ENCODE peak calls at places on chromosomes 6 and 20, in four cellular contexts. S, B, W and H are unnamed samples.

GRCh38 chr20:46838002-46838401 is 56.6 kb upstream of the EYA2 start:
- DNase-seq in S (no peak), B (no peak), W (no peak), H (no peak)

GRCh38 chr6:131949909-131950766 is 1.0 kb downstream of the CCN2 start:
- DNase-seq in S (peak), B (peak), W (peak), H (peak)

GRCh38 chr6:34235605-34236422 is 859 bp upstream of the HMGA1 start:
- DNase-seq in S (no peak), B (peak), W (peak), H (peak)

GRCh38 chr6:41464481-41464880 is 81.7 kb upstream of the FOXP4 start:
- DNase-seq in S (no peak), B (no peak), W (peak), H (no peak)

GRCh38 chr20:63969851-63970713 is at the start of gene ZNF512B:
- DNase-seq in S (peak), B (peak), W (peak), H (peak)

GRCh38 chr6:97437087-97437486 is 154.1 kb upstream of the MMS22L start:
- DNase-seq in S (no peak), B (no peak), W (no peak), H (no peak)

GRCh38 chr6:6599468-6599873 is 11.0 kb downstream of the LY86 start:
- DNase-seq in S (no peak), B (no peak), W (no peak), H (no peak)

GRCh38 chr6:5084787-5085637 is at the start of gene PPP1R3G:
- DNase-seq in S (no peak), B (peak), W (peak), H (peak)

GRCh38 chr6:165835410-165835851 is 172.4 kb upstream of the PDE10A start:
- DNase-seq in S (no peak), B (no peak), W (no peak), H (no peak)

GRCh38 chr6:42879372-42880239 is at the start of gene RPL7L1:
- DNase-seq in S (peak), B (peak), W (peak), H (peak)
- TF ChIP-seq CTCF in S (no peak), B (peak), W (peak), H (peak)

DNA sequence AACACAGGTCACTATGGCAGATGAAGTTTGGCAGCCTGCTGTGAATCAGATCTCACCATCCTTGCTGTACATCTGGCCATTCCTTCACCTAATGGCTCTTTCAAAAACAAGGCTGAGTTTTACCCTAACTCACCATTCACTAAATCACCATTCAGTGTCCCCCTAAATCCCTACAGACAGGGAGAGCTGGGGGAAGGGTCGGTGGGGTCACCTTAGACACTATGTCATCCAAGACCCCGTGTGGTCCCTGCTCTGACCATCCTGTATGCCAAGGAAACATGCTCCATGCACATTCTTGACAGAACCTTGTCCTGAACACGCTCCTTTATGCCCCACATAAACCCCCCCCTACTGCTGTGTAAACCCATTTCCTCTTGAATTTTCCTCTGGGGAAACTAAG is 31.8 kb upstream of the IL17A start:
- DNase-seq in S (no peak), B (no peak), W (no peak), H (no peak)
- TF ChIP-seq CTCF in S (no peak), B (no peak), W (no peak), H (no peak)

GRCh38 chr20:36880741-36881250 is 4.9 kb downstream of the TLDC2 start:
- DNase-seq in S (no peak), B (no peak), W (no peak), H (no peak)

GRCh38 chr20:36883972-36884535 is 8.1 kb downstream of the TLDC2 start:
- DNase-seq in S (no peak), B (no peak), W (no peak), H (no peak)

GRCh38 chr20:36881331-36881730 is 5.4 kb downstream of the TLDC2 start:
- DNase-seq in S (no peak), B (no peak), W (no peak), H (no peak)

GRCh38 chr20:36878913-36879312 is 3.0 kb downstream of the TLDC2 start:
- DNase-seq in S (no peak), B (no peak), W (no peak), H (no peak)

DNA sequence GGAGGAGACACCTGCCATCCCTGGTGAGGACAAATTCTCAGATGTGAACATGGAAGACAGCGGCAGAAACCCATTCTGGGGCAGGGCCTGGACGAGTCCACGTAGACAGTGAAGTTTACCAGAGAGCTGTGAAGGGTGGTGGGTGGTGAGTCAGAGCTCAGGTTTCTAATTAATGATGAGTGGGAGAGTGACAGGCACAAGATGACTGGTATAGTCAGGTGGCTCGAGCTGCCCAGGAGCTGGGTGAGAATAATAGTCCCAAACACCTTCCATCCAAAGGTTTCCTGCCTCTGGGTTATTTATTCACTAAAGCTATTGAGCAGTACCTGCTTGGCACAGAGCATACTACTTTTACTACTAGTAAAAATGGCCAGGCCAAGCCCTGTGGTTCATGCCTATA is 6.0 kb downstream of the TLDC2 start:
- DNase-seq in S (no peak), B (no peak), W (no peak), H (no peak)
- TF ChIP-seq CTCF in S (no peak), B (no peak), W (no peak), H (no peak)

GRCh38 chr6:148573922-148574321 is 172.9 kb upstream of the UST start:
- DNase-seq in S (no peak), B (no peak), W (no peak), H (no peak)

GRCh38 chr6:148577687-148578488 is 168.9 kb upstream of the UST start:
- DNase-seq in S (no peak), B (peak), W (peak), H (peak)

GRCh38 chr6:148578837-148579236 is 168.0 kb upstream of the UST start:
- DNase-seq in S (no peak), B (no peak), W (no peak), H (no peak)

GRCh38 chr6:148580442-148580841 is 166.4 kb upstream of the UST start:
- DNase-seq in S (no peak), B (no peak), W (no peak), H (no peak)

DNA sequence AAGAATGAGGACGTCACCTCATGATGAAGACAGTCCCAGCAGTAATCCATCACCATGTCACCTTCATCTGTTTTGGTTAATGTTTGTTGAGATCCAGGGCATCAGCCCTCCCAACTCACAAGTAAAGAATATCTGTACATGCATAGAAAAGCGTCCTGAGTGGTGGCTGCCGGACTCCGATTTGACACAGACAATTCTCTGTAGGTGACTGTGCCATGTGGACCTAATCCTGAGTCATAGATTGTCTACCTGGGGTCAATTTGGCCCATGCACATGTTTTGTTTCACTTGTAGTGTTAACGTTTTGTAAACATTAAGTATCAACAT is 168.4 kb upstream of the UST start:
- DNase-seq in S (no peak), B (no peak), W (no peak), H (no peak)
- TF ChIP-seq CTCF in S (no peak), B (no peak), W (no peak), H (no peak)

DNA sequence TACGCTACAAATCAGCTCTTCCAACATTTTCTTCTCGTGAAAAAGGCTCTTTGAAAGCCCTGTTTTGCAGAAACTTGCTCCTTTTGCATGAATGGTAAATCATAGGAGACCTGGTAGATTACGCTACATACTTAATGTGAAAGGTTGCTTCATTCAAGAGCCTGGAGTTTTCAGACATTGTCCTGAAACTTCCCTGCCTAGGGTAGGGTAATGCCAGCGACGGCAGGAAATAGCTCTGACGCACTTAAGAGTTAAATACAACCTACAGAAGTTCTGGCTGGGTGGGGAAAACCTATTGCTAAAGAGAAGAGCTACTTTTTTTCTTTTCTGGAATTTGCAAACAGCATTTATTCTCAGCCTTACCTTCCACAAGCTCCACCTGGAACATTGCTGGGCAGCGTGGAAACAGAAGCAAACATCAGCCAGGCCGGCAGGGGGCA is 144.5 kb downstream of the LPA start:
- DNase-seq in S (no peak), B (no peak), W (no peak), H (no peak)
- TF ChIP-seq CTCF in S (peak), B (peak), W (peak), H (peak)

GRCh38 chr6:140082867-140083297 is 708.4 kb upstream of the CITED2 start:
- DNase-seq in S (no peak), B (no peak), W (no peak), H (no peak)
- TF ChIP-seq CTCF in S (no peak), B (no peak), W (no peak), H (no peak)

DNA sequence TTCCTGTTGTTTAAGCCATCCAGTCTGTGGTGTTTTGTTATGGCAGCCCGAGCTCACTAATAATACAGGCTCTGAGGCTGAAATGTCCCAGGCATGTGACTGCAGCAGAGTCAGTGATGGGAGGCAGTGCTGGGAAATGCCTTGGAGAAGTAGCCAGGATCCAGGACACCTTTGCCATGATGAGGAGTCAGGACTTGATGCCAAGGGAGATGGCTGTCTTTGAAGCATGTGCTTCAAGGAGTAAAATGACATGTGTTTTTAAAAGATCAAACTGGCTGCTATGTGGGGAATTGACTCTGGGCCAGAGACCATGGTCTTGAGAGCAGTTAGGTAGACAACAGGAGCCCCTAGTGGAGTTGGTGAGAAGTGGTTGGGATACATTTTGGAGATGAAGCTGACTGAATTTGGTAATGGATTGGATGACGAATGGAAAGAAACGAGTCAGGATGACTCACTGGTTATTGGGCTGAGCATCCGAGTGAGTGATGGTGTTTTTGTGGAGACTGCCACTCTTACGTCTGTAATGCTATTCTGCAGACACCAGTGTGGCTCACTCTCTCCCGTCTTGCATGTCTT is 322.2 kb downstream of the PLCB1 start:
- DNase-seq in S (no peak), B (no peak), W (no peak), H (no peak)
- TF ChIP-seq CTCF in S (no peak), B (peak), W (peak), H (peak)

DNA sequence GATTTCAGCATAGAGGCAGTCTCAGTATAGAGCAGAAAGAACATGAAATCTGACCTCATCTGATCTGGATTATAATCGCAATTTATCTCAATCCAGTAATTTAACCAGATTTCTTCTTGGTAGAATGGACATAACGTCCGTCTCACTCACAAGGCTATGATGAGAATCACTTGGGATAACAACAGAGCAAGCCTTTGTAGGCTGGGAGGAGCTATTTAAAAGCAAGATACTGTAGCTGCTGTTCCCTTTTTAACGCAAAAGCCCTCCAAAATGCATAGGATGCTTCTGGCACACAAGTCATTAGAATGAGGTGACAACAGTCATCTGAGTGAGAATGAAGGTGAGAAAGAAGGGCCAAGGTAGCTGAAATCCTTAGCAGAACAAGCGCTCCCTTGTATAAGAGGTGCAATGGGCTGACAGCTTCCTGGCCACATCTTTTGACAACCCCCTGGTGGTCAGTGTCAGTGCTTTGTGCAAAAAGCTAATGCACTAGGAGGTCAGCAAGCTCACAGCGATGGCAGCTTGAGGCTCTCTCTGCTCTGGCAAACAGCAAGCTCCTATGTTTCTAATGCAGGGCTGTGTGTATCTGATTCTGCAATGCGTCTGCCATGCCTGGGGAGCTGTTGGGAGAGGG is 16.4 kb downstream of the METTL24 start:
- DNase-seq in S (no peak), B (peak), W (no peak), H (peak)
- TF ChIP-seq CTCF in S (no peak), B (peak), W (peak), H (peak)

GRCh38 chr6:157198425-157199279 is 124.7 kb downstream of the TMEM242 start:
- DNase-seq in S (peak), B (no peak), W (peak), H (no peak)
- TF ChIP-seq CTCF in S (no peak), B (no peak), W (no peak), H (no peak)

GRCh38 chr6:48449002-48449401 is 338.0 kb upstream of the PTCHD4 start:
- DNase-seq in S (no peak), B (no peak), W (no peak), H (no peak)
- TF ChIP-seq CTCF in S (no peak), B (no peak), W (no peak), H (peak)